ENCODE peak calls at places on chromosome 22, in seven cellular contexts. One of them, this sample, is unnamed. For H3K4me1, the result is how much of the 10 kb centered on the place peaks cover.

GRCh38 chr22:27810566-27810965 is 9.0 kb upstream of the MN1 start:
- DNase-seq in sigmoid colon: peak
- DNase-seq in K562: no peak
- DNase-seq in lower lobe of right lung: no peak
- DNase-seq in kidney: peak
- DNase-seq in heart right ventricle: peak
- DNase-seq in tibial nerve: peak
- DNase-seq in this sample: no peak

GRCh38 chr22:43475549-43476076 is 63.8 kb downstream of the MPPED1 start:
- DNase-seq in sigmoid colon: no peak
- DNase-seq in K562: no peak
- DNase-seq in lower lobe of right lung: no peak
- DNase-seq in kidney: no peak
- DNase-seq in heart right ventricle: no peak
- DNase-seq in tibial nerve: no peak
- DNase-seq in this sample: no peak

GRCh38 chr22:50705219-50705691 is 32.6 kb downstream of the SHANK3 start:
- DNase-seq in sigmoid colon: peak
- DNase-seq in K562: peak
- DNase-seq in lower lobe of right lung: peak
- DNase-seq in kidney: peak
- DNase-seq in heart right ventricle: peak
- DNase-seq in tibial nerve: no peak
- DNase-seq in this sample: no peak

GRCh38 chr22:33874206-33874605 is 46.1 kb downstream of the LARGE1 start:
- DNase-seq in sigmoid colon: no peak
- DNase-seq in K562: no peak
- DNase-seq in lower lobe of right lung: no peak
- DNase-seq in kidney: no peak
- DNase-seq in heart right ventricle: no peak
- DNase-seq in tibial nerve: no peak
- DNase-seq in this sample: no peak

GRCh38 chr22:20219667-20220628 is 48.2 kb downstream of the RTN4R start:
- DNase-seq in sigmoid colon: no peak
- DNase-seq in K562: peak
- DNase-seq in lower lobe of right lung: no peak
- DNase-seq in kidney: no peak
- DNase-seq in heart right ventricle: no peak
- DNase-seq in tibial nerve: no peak
- DNase-seq in this sample: no peak

GRCh38 chr22:27240298-27240885 is 561.2 kb downstream of the MN1 start:
- DNase-seq in sigmoid colon: no peak
- DNase-seq in K562: no peak
- DNase-seq in lower lobe of right lung: no peak
- DNase-seq in kidney: no peak
- DNase-seq in heart right ventricle: no peak
- DNase-seq in tibial nerve: no peak
- DNase-seq in this sample: no peak

GRCh38 chr22:22060200-22061084 is 77.9 kb upstream of the TOP3B start:
- DNase-seq in sigmoid colon: peak
- DNase-seq in K562: peak
- DNase-seq in lower lobe of right lung: peak
- DNase-seq in kidney: no peak
- DNase-seq in heart right ventricle: peak
- DNase-seq in tibial nerve: peak
- DNase-seq in this sample: peak

GRCh38 chr22:45149671-45150070 is 14.1 kb upstream of the NUP50 start:
- DNase-seq in sigmoid colon: no peak
- DNase-seq in K562: no peak
- DNase-seq in lower lobe of right lung: no peak
- DNase-seq in kidney: no peak
- DNase-seq in heart right ventricle: no peak
- DNase-seq in tibial nerve: no peak
- DNase-seq in this sample: no peak

GRCh38 chr22:44620129-44620840 is 81.7 kb upstream of the PRR5 start:
- DNase-seq in sigmoid colon: peak
- DNase-seq in K562: peak
- DNase-seq in lower lobe of right lung: peak
- DNase-seq in kidney: peak
- DNase-seq in heart right ventricle: peak
- DNase-seq in tibial nerve: no peak
- DNase-seq in this sample: no peak

GRCh38 chr22:43276311-43276710 is 66.9 kb downstream of the SCUBE1 start:
- DNase-seq in sigmoid colon: no peak
- DNase-seq in K562: no peak
- DNase-seq in lower lobe of right lung: no peak
- DNase-seq in kidney: no peak
- DNase-seq in heart right ventricle: no peak
- DNase-seq in tibial nerve: no peak
- DNase-seq in this sample: no peak

GRCh38 chr22:23047265-23047664 is 23.1 kb upstream of the GNAZ start:
- DNase-seq in sigmoid colon: no peak
- DNase-seq in K562: no peak
- DNase-seq in lower lobe of right lung: no peak
- DNase-seq in kidney: peak
- DNase-seq in heart right ventricle: peak
- DNase-seq in tibial nerve: no peak
- DNase-seq in this sample: no peak

GRCh38 chr22:22877523-22878210 is 9.9 kb upstream of the IGLL5 start:
- DNase-seq in sigmoid colon: no peak
- DNase-seq in K562: no peak
- DNase-seq in lower lobe of right lung: no peak
- DNase-seq in kidney: peak
- DNase-seq in heart right ventricle: peak
- DNase-seq in tibial nerve: no peak
- DNase-seq in this sample: no peak

GRCh38 chr22:23790819-23791736 is 4.3 kb downstream of the SMARCB1 start:
- DNase-seq in sigmoid colon: no peak
- DNase-seq in K562: no peak
- DNase-seq in lower lobe of right lung: peak
- DNase-seq in kidney: peak
- DNase-seq in heart right ventricle: no peak
- DNase-seq in tibial nerve: peak
- DNase-seq in this sample: no peak

GRCh38 chr22:46070722-46071450 is 79.4 kb upstream of the PPARA start:
- DNase-seq in sigmoid colon: peak
- DNase-seq in K562: no peak
- DNase-seq in lower lobe of right lung: peak
- DNase-seq in kidney: peak
- DNase-seq in heart right ventricle: peak
- DNase-seq in tibial nerve: peak
- DNase-seq in this sample: no peak

GRCh38 chr22:26086359-26086758 is 82.9 kb upstream of the SEZ6L start:
- DNase-seq in sigmoid colon: no peak
- DNase-seq in K562: no peak
- DNase-seq in lower lobe of right lung: no peak
- DNase-seq in kidney: no peak
- DNase-seq in heart right ventricle: no peak
- DNase-seq in tibial nerve: no peak
- DNase-seq in this sample: no peak

GRCh38 chr22:44587004-44587793 is 89.2 kb upstream of the RTL6 start:
- DNase-seq in sigmoid colon: peak
- DNase-seq in K562: no peak
- DNase-seq in lower lobe of right lung: peak
- DNase-seq in kidney: peak
- DNase-seq in heart right ventricle: no peak
- DNase-seq in tibial nerve: no peak
- DNase-seq in this sample: no peak

GRCh38 chr22:22703715-22704114 is 59.3 kb downstream of the GGTLC2 start:
- DNase-seq in sigmoid colon: no peak
- DNase-seq in K562: no peak
- DNase-seq in lower lobe of right lung: no peak
- DNase-seq in kidney: no peak
- DNase-seq in heart right ventricle: no peak
- DNase-seq in tibial nerve: no peak
- DNase-seq in this sample: no peak

GRCh38 chr22:24695958-24696511 is 78.5 kb downstream of the PIWIL3 start:
- DNase-seq in sigmoid colon: no peak
- DNase-seq in K562: peak
- DNase-seq in lower lobe of right lung: peak
- DNase-seq in kidney: peak
- DNase-seq in heart right ventricle: peak
- DNase-seq in tibial nerve: no peak
- DNase-seq in this sample: no peak

GRCh38 chr22:37173709-37174108 is 14.3 kb downstream of the C1QTNF6 start:
- DNase-seq in sigmoid colon: peak
- DNase-seq in K562: no peak
- DNase-seq in lower lobe of right lung: peak
- DNase-seq in kidney: no peak
- DNase-seq in heart right ventricle: no peak
- DNase-seq in tibial nerve: no peak
- DNase-seq in this sample: no peak

GRCh38 chr22:46226577-46226976 is 23.5 kb downstream of the CDPF1 start:
- DNase-seq in sigmoid colon: no peak
- DNase-seq in K562: no peak
- DNase-seq in lower lobe of right lung: no peak
- DNase-seq in kidney: no peak
- DNase-seq in heart right ventricle: no peak
- DNase-seq in tibial nerve: no peak
- DNase-seq in this sample: no peak

GRCh38 chr22:46815132-46815531 is 52.7 kb downstream of the TBC1D22A start:
- DNase-seq in sigmoid colon: no peak
- DNase-seq in K562: no peak
- DNase-seq in lower lobe of right lung: no peak
- DNase-seq in kidney: peak
- DNase-seq in heart right ventricle: no peak
- DNase-seq in tibial nerve: no peak
- DNase-seq in this sample: no peak

GRCh38 chr22:41532908-41533825 is 11.1 kb downstream of the POLR3H start:
- DNase-seq in sigmoid colon: peak
- DNase-seq in K562: peak
- DNase-seq in lower lobe of right lung: peak
- DNase-seq in kidney: peak
- DNase-seq in heart right ventricle: peak
- DNase-seq in tibial nerve: no peak
- DNase-seq in this sample: no peak

GRCh38 chr22:48478124-48478523 is 1349.5 kb downstream of the BRD1 start:
- DNase-seq in sigmoid colon: no peak
- DNase-seq in K562: no peak
- DNase-seq in lower lobe of right lung: peak
- DNase-seq in kidney: peak
- DNase-seq in heart right ventricle: no peak
- DNase-seq in tibial nerve: no peak
- DNase-seq in this sample: no peak
- H3K27ac ChIP-seq in sigmoid colon: no peak
- H3K27ac ChIP-seq in K562: no peak
- H3K27ac ChIP-seq in lower lobe of right lung: no peak
- H3K27ac ChIP-seq in kidney: no peak
- H3K27ac ChIP-seq in heart right ventricle: no peak
- H3K27ac ChIP-seq in tibial nerve: no peak
- H3K27ac ChIP-seq in this sample: no peak

GRCh38 chr22:30802202-30803166 is 107.8 kb downstream of the OSBP2 start:
- DNase-seq in sigmoid colon: peak
- DNase-seq in K562: peak
- DNase-seq in lower lobe of right lung: peak
- DNase-seq in kidney: peak
- DNase-seq in heart right ventricle: peak
- DNase-seq in tibial nerve: peak
- DNase-seq in this sample: peak
- TF ChIP-seq CTCF in sigmoid colon: peak
- TF ChIP-seq CTCF in K562: no peak
- TF ChIP-seq CTCF in lower lobe of right lung: peak
- TF ChIP-seq CTCF in kidney: peak
- TF ChIP-seq CTCF in heart right ventricle: peak
- TF ChIP-seq CTCF in tibial nerve: peak
- TF ChIP-seq CTCF in this sample: peak

DNA sequence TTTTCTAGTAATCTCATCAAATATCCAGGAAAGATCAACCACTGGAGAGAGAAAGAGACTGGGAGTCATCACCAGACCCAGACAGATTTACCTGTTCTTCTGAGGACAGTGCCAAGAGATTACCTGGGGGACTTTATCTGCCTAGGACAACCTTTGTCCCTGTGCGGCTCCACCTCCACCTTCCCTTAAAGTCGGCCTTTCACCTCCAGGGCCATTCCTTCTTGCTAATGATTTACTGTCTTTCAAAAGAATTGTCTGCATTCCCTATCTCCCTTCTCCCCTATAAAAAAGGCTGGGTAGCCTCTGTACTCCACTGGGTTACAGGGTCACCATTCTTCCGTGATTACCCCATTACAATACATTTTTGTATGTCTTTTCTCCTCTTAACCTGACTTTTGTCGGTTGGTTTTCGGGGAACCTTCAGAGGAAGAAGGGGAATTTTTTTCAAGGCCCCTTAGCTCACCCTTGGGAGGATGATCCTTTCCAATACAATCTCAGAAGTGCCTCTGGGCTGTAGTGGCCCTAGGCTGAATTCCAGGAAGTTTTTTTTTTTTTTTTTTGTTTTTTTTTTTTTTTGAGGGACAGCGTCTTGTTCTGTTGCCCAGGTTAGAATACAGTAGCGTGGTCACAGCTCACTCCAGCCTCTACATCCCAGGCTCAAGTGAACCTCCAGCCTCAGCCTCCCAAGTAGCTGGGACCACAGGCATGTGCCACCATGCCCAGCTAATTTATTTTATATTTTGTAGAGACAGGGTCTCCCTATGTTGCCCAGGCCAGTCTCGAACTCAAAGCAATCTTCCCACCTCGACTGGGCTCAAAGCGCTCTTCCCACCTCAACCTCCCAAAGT is 1.5 kb upstream of the HMOX1 start:
- DNase-seq in sigmoid colon: no peak
- DNase-seq in K562: no peak
- DNase-seq in lower lobe of right lung: no peak
- DNase-seq in kidney: no peak
- DNase-seq in heart right ventricle: no peak
- DNase-seq in tibial nerve: no peak
- DNase-seq in this sample: no peak
- H3K4me1 ChIP-seq in sigmoid colon: under half
- H3K4me1 ChIP-seq in K562: under half
- H3K4me1 ChIP-seq in lower lobe of right lung: half or more
- H3K4me1 ChIP-seq in kidney: under half
- H3K4me1 ChIP-seq in heart right ventricle: under half
- H3K4me1 ChIP-seq in tibial nerve: under half
- H3K4me1 ChIP-seq in this sample: under half

GRCh38 chr22:35451602-35452001 is 51.7 kb downstream of the MCM5 start:
- DNase-seq in sigmoid colon: no peak
- DNase-seq in K562: no peak
- DNase-seq in lower lobe of right lung: no peak
- DNase-seq in kidney: no peak
- DNase-seq in heart right ventricle: no peak
- DNase-seq in tibial nerve: no peak
- DNase-seq in this sample: no peak

GRCh38 chr22:35452810-35453743 is 53.1 kb downstream of the MCM5 start:
- DNase-seq in sigmoid colon: no peak
- DNase-seq in K562: no peak
- DNase-seq in lower lobe of right lung: no peak
- DNase-seq in kidney: no peak
- DNase-seq in heart right ventricle: no peak
- DNase-seq in tibial nerve: no peak
- DNase-seq in this sample: no peak

GRCh38 chr22:35450824-35451541 is 51.0 kb downstream of the MCM5 start:
- DNase-seq in sigmoid colon: no peak
- DNase-seq in K562: no peak
- DNase-seq in lower lobe of right lung: no peak
- DNase-seq in kidney: no peak
- DNase-seq in heart right ventricle: no peak
- DNase-seq in tibial nerve: no peak
- DNase-seq in this sample: no peak

GRCh38 chr22:35454416-35455054 is 54.6 kb downstream of the MCM5 start:
- DNase-seq in sigmoid colon: no peak
- DNase-seq in K562: no peak
- DNase-seq in lower lobe of right lung: no peak
- DNase-seq in kidney: no peak
- DNase-seq in heart right ventricle: no peak
- DNase-seq in tibial nerve: no peak
- DNase-seq in this sample: no peak

GRCh38 chr22:35452351-35452781 is 52.4 kb downstream of the MCM5 start:
- DNase-seq in sigmoid colon: no peak
- DNase-seq in K562: no peak
- DNase-seq in lower lobe of right lung: peak
- DNase-seq in kidney: no peak
- DNase-seq in heart right ventricle: no peak
- DNase-seq in tibial nerve: no peak
- DNase-seq in this sample: no peak
- H3K27ac ChIP-seq in sigmoid colon: no peak
- H3K27ac ChIP-seq in K562: no peak
- H3K27ac ChIP-seq in lower lobe of right lung: peak
- H3K27ac ChIP-seq in kidney: no peak
- H3K27ac ChIP-seq in heart right ventricle: no peak
- H3K27ac ChIP-seq in tibial nerve: no peak
- H3K27ac ChIP-seq in this sample: no peak